ENCODE peak calls at places on chromosome 6, in six cellular contexts. E is SK-N-MC; V is fibroblast of lung; G is naive thymus-derived CD4-positive, alpha-beta T cell; Z is stomach; B is CD4-positive, CD25-positive, alpha-beta regulatory T cell. Y is an unnamed sample.

GRCh38 chr6:101824551-101825345 is 431.2 kb downstream of the GRIK2 start:
- DNase-seq in G (no peak), E (no peak), Z (no peak), B (no peak), V (peak; percentile 79), Y (no peak)

GRCh38 chr6:15420959-15421438 is 175.1 kb downstream of the JARID2 start:
- DNase-seq in Z (no peak), E (no peak), V (no peak), B (no peak), G (no peak), Y (no peak)

GRCh38 chr6:31452859-31453258 is 45.1 kb upstream of the MICB start:
- DNase-seq in G (no peak), B (no peak), E (no peak), V (no peak), Z (no peak), Y (no peak)

GRCh38 chr6:82995066-82995465 is 70.6 kb downstream of the UBE3D start:
- DNase-seq in E (no peak), Z (no peak), G (no peak), V (no peak), B (no peak), Y (no peak)

GRCh38 chr6:72216222-72217106 is 330.1 kb downstream of the RIMS1 start:
- DNase-seq in G (no peak), E (no peak), Z (peak; percentile 66), V (no peak), B (no peak), Y (no peak)

GRCh38 chr6:79989641-79990040 is 14.8 kb upstream of the TTK start:
- DNase-seq in E (no peak), B (no peak), Z (no peak), V (no peak), G (no peak), Y (no peak)

GRCh38 chr6:80363501-80363900 is 257.0 kb downstream of the BCKDHB start:
- DNase-seq in E (no peak), Z (no peak), V (no peak), B (no peak), G (no peak), Y (no peak)

GRCh38 chr6:138194221-138194620 is 24.1 kb downstream of the PBOV1 start:
- DNase-seq in G (no peak), Z (peak; percentile 74), V (no peak), E (no peak), B (no peak), Y (no peak)

GRCh38 chr6:165019681-165020080 is 289.7 kb downstream of the C6orf118 start:
- DNase-seq in V (no peak), B (no peak), Z (no peak), E (no peak), G (no peak), Y (no peak)

GRCh38 chr6:37060195-37060559 is 54.7 kb downstream of the FGD2 start:
- DNase-seq in V (no peak), B (no peak), G (no peak), E (peak; percentile 59), Z (no peak), Y (no peak)

GRCh38 chr6:148203970-148204369 is 138.7 kb upstream of the SASH1 start:
- DNase-seq in G (peak; percentile 63), E (no peak), Z (no peak), V (peak; percentile 98), B (peak; percentile 38), Y (peak; percentile 14)

GRCh38 chr6:22113046-22113766 is 183.6 kb downstream of the PRL start:
- DNase-seq in G (no peak), V (peak; percentile 100), Z (no peak), B (no peak), E (no peak), Y (no peak)

GRCh38 chr6:167748046-167748445 is 78.7 kb upstream of the AFDN start:
- DNase-seq in E (no peak), V (no peak), Z (peak; percentile 23), G (no peak), B (no peak), Y (no peak)

GRCh38 chr6:167747645-167748044 is 79.1 kb upstream of the AFDN start:
- DNase-seq in G (no peak), Z (no peak), E (no peak), B (no peak), V (no peak), Y (no peak)

GRCh38 chr6:167747152-167747427 is 79.6 kb upstream of the AFDN start:
- DNase-seq in B (no peak), V (no peak), G (no peak), E (no peak), Z (no peak), Y (no peak)

GRCh38 chr6:167746377-167747151 is 80.1 kb upstream of the AFDN start:
- DNase-seq in E (no peak), Z (peak; percentile 23), G (no peak), B (no peak), V (no peak), Y (no peak)

GRCh38 chr6:167748458-167749379 is 78.0 kb upstream of the AFDN start:
- DNase-seq in B (no peak), V (no peak), Z (peak; percentile 24), G (no peak), E (no peak), Y (no peak)
- H3K9me3 ChIP-seq in B (no peaks in the 10 kb centered on the region), V (no peaks in the 10 kb centered on the region), Z (no peaks in the 10 kb centered on the region), G (no peaks in the 10 kb centered on the region), E (no peaks in the 10 kb centered on the region), Y (no peaks in the 10 kb centered on the region)

GRCh38 chr6:96980142-96980541 is 55.6 kb downstream of the KLHL32 start:
- DNase-seq in G (no peak), Z (no peak), B (no peak), E (no peak), V (no peak), Y (no peak)
- H3K9me3 ChIP-seq in G (no peaks in the 10 kb centered on the region), Z (peaks cover 4% of the 10 kb centered on the region), B (no peaks in the 10 kb centered on the region), E (no peaks in the 10 kb centered on the region), V (no peaks in the 10 kb centered on the region), Y (no peaks in the 10 kb centered on the region)

GRCh38 chr6:168377856-168378832 is 58.6 kb upstream of the DACT2 start:
- DNase-seq in E (no peak), Z (no peak), V (no peak), G (no peak), B (no peak), Y (no peak)

GRCh38 chr6:168384045-168385038 is 56.6 kb upstream of the SMOC2 start:
- DNase-seq in B (no peak), Z (no peak), E (no peak), V (no peak), G (no peak), Y (no peak)

GRCh38 chr6:168381726-168382458 is 59.1 kb upstream of the SMOC2 start:
- DNase-seq in V (no peak), Z (no peak), E (no peak), B (no peak), G (no peak), Y (no peak)

GRCh38 chr6:168383062-168383854 is 57.7 kb upstream of the SMOC2 start:
- DNase-seq in E (no peak), B (no peak), G (no peak), Z (no peak), V (no peak), Y (no peak)

GRCh38 chr6:168380956-168381605 is 59.9 kb upstream of the SMOC2 start:
- DNase-seq in G (no peak), V (no peak), B (no peak), E (no peak), Z (no peak), Y (no peak)
- H3K9me3 ChIP-seq in G (no peaks in the 10 kb centered on the region), V (peaks cover 7% of the 10 kb centered on the region), B (peaks cover 7% of the 10 kb centered on the region), E (no peaks in the 10 kb centered on the region), Z (no peaks in the 10 kb centered on the region), Y (no peaks in the 10 kb centered on the region)

GRCh38 chr6:30287139-30287538 is 39.6 kb upstream of the TRIM39 start:
- DNase-seq in E (no peak), B (no peak), G (no peak), V (no peak), Z (no peak), Y (no peak)

GRCh38 chr6:30282522-30282921 is 44.2 kb upstream of the TRIM39 start:
- DNase-seq in G (no peak), V (no peak), B (no peak), E (no peak), Z (no peak), Y (no peak)

GRCh38 chr6:30283761-30284160 is 43.0 kb upstream of the TRIM39 start:
- DNase-seq in Z (no peak), V (no peak), E (no peak), B (no peak), G (no peak), Y (no peak)
- H3K9me3 ChIP-seq in Z (peaks cover 71% of the 10 kb centered on the region), V (no peaks in the 10 kb centered on the region), E (peaks cover 3% of the 10 kb centered on the region), B (peaks cover 82% of the 10 kb centered on the region), G (peaks cover 41% of the 10 kb centered on the region), Y (peaks cover 28% of the 10 kb centered on the region)

GRCh38 chr6:142952614-142953013 is 7.6 kb upstream of the HIVEP2 start:
- DNase-seq in V (no peak), B (no peak), E (no peak), Z (no peak), G (no peak), Y (no peak)
- H3K9me3 ChIP-seq in V (no peaks in the 10 kb centered on the region), B (no peaks in the 10 kb centered on the region), E (no peaks in the 10 kb centered on the region), Z (no peaks in the 10 kb centered on the region), G (no peaks in the 10 kb centered on the region), Y (no peaks in the 10 kb centered on the region)

GRCh38 chr6:167570460-167571400 is 245.8 kb downstream of the TTLL2 start:
- DNase-seq in G (no peak), E (no peak), B (no peak), Z (no peak), V (no peak), Y (no peak)
- H3K9me3 ChIP-seq in G (no peaks in the 10 kb centered on the region), E (no peaks in the 10 kb centered on the region), B (no peaks in the 10 kb centered on the region), Z (no peaks in the 10 kb centered on the region), V (no peaks in the 10 kb centered on the region), Y (no peaks in the 10 kb centered on the region)

GRCh38 chr6:44000164-44000842 is 126.9 kb downstream of the MRPL14 start:
- DNase-seq in Z (no peak), G (no peak), V (peak; percentile 32), E (no peak), B (no peak), Y (no peak)
- H3K9me3 ChIP-seq in Z (no peaks in the 10 kb centered on the region), G (no peaks in the 10 kb centered on the region), V (no peaks in the 10 kb centered on the region), E (no peaks in the 10 kb centered on the region), B (no peaks in the 10 kb centered on the region), Y (no peaks in the 10 kb centered on the region)

GRCh38 chr6:108557494-108558371 is 3.0 kb upstream of the FOXO3 start:
- DNase-seq in B (peak; percentile 82), G (peak; percentile 71), Z (peak; percentile 82), E (no peak), V (peak; percentile 59), Y (peak; percentile 68)
- H3K9me3 ChIP-seq in B (no peaks in the 10 kb centered on the region), G (no peaks in the 10 kb centered on the region), Z (no peaks in the 10 kb centered on the region), E (no peaks in the 10 kb centered on the region), V (no peaks in the 10 kb centered on the region), Y (no peaks in the 10 kb centered on the region)

DNA sequence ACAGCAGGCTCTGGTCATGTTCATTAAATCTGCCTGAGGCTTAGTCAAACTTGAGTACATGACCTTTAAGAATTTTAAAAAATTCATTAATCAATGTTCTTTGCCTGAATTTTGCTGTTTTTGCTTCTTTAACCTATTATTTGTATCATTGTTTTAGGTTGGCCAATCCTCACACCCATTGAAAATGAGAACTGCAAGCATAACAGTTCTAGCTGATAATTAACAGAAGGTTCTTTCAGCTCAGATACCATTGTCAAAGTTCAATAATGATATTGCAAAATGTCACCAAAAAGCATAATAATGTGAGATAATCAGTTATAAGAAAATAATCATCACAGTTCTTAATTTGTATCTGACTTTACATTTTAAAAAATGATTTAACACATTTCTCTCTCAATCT is 583.1 kb downstream of the TFAP2A start:
- DNase-seq in G (no peak), Z (no peak), V (no peak), E (no peak), B (no peak), Y (no peak)
- H3K9me3 ChIP-seq in G (no peaks in the 10 kb centered on the region), Z (no peaks in the 10 kb centered on the region), V (no peaks in the 10 kb centered on the region), E (no peaks in the 10 kb centered on the region), B (no peaks in the 10 kb centered on the region), Y (no peaks in the 10 kb centered on the region)